ENCODE peak calls at places on chromosomes 6 and 20, in eight cellular contexts. Q is nucleus accumbens; U is stimulated activated naive B cell treated with anti-CD40 and anti-IgM and Interleukin-4, amounts not matched to agents 10 μg/mL and 1 μg/mL and 100 μg/mL, for 72 hours; W is GM20000; M is ureter; H is EL; K is globus pallidus; I is skeletal muscle cell. L is an unnamed sample.

GRCh38 chr20:63957690-63958441 is 1.6 kb upstream of the UCKL1 start:
- DNase-seq in Q (no peak), U (no peak), W (no peak), M (no peak), H (peak; percentile 38), K (no peak), I (no peak), L (peak; percentile 60)

GRCh38 chr20:25859649-25860530 is 163.2 kb upstream of the ZNF337 start:
- DNase-seq in Q (peak; percentile 88), U (peak; percentile 58), W (no peak), M (peak; percentile 72), H (peak; percentile 74), K (peak; percentile 79), I (no peak), L (peak; percentile 67)

GRCh38 chr6:50850223-50850751 is 31.6 kb downstream of the TFAP2B start:
- DNase-seq in Q (no peak), U (no peak), W (no peak), M (peak; percentile 49), H (no peak), K (no peak), I (no peak), L (no peak)

GRCh38 chr6:157672726-157673412 is 150.2 kb upstream of the SNX9 start:
- DNase-seq in Q (no peak), U (no peak), W (no peak), M (no peak), H (no peak), K (no peak), I (no peak), L (no peak)

GRCh38 chr20:32536861-32537656 is 48.1 kb downstream of the NOL4L start:
- DNase-seq in Q (no peak), U (no peak), W (peak; percentile 52), M (peak; percentile 85), H (no peak), K (no peak), I (no peak), L (peak; percentile 39)

GRCh38 chr6:22877946-22878705 is 308.8 kb downstream of the HDGFL1 start:
- DNase-seq in Q (no peak), U (no peak), W (no peak), M (no peak), H (peak; percentile 80), K (no peak), I (no peak), L (no peak)

GRCh38 chr6:161349886-161350285 is 76.0 kb upstream of the AGPAT4 start:
- DNase-seq in Q (no peak), U (no peak), W (no peak), M (no peak), H (no peak), K (no peak), I (no peak), L (no peak)

GRCh38 chr6:129748212-129748900 is 38.4 kb upstream of the ARHGAP18 start:
- DNase-seq in Q (no peak), U (peak; percentile 46), W (peak; percentile 61), M (peak; percentile 46), H (peak; percentile 62), K (no peak), I (peak; percentile 50), L (peak; percentile 44)

GRCh38 chr6:144585217-144585814 is 300.2 kb downstream of the UTRN start:
- DNase-seq in Q (no peak), U (no peak), W (no peak), M (no peak), H (peak; percentile 48), K (peak; percentile 47), I (no peak), L (no peak)

GRCh38 chr6:64520050-64520449 is 884.4 kb downstream of the PHF3 start:
- DNase-seq in Q (no peak), U (no peak), W (peak; percentile 10), M (no peak), H (peak; percentile 7), K (no peak), I (peak; percentile 89), L (no peak)

GRCh38 chr6:145009691-145010090 is 724.6 kb downstream of the UTRN start:
- DNase-seq in Q (no peak), U (no peak), W (no peak), M (no peak), H (no peak), K (no peak), I (peak; percentile 28), L (no peak)

GRCh38 chr6:40336296-40336695 is 250.9 kb downstream of the LRFN2 start:
- DNase-seq in Q (no peak), U (no peak), W (no peak), M (no peak), H (no peak), K (no peak), I (no peak), L (no peak)

GRCh38 chr6:149867876-149868640 is 3.9 kb upstream of the LRP11 start:
- DNase-seq in Q (no peak), U (no peak), W (no peak), M (no peak), H (peak; percentile 46), K (no peak), I (no peak), L (no peak)

GRCh38 chr6:108564178-108564577 is 3.5 kb downstream of the FOXO3 start:
- DNase-seq in Q (no peak), U (peak; percentile 34), W (no peak), M (no peak), H (peak; percentile 97), K (no peak), I (peak; percentile 92), L (no peak)

GRCh38 chr20:45892049-45892816 is 1.1 kb downstream of the CTSA start:
- DNase-seq in Q (peak; percentile 7), U (no peak), W (no peak), M (no peak), H (peak; percentile 55), K (no peak), I (no peak), L (no peak)

GRCh38 chr20:43925215-43925614 is 10.6 kb downstream of the TOX2 start:
- DNase-seq in Q (no peak), U (no peak), W (peak; percentile 43), M (no peak), H (peak; percentile 16), K (no peak), I (no peak), L (peak; percentile 76)

GRCh38 chr20:11979306-11980128 is 61.8 kb downstream of the BTBD3 start:
- DNase-seq in Q (no peak), U (no peak), W (peak; percentile 33), M (no peak), H (no peak), K (no peak), I (no peak), L (no peak)

GRCh38 chr6:139369568-139370046 is 4.8 kb downstream of the CITED2 start:
- DNase-seq in Q (no peak), U (no peak), W (peak; percentile 49), M (no peak), H (peak; percentile 85), K (no peak), I (no peak), L (no peak)

GRCh38 chr20:635609-636338 is 17.2 kb downstream of the SRXN1 start:
- DNase-seq in Q (peak; percentile 16), U (no peak), W (no peak), M (no peak), H (no peak), K (no peak), I (no peak), L (no peak)

GRCh38 chr6:64477311-64477850 is 841.8 kb downstream of the PHF3 start:
- DNase-seq in Q (no peak), U (no peak), W (no peak), M (no peak), H (no peak), K (no peak), I (no peak), L (no peak)

GRCh38 chr6:41723178-41723935 is 12.1 kb downstream of the TFEB start:
- DNase-seq in Q (peak; percentile 26), U (peak; percentile 88), W (peak; percentile 83), M (peak; percentile 88), H (peak; percentile 93), K (peak; percentile 66), I (peak; percentile 73), L (no peak)

GRCh38 chr6:38476141-38476540 is 163.6 kb downstream of the BTBD9 start:
- DNase-seq in Q (no peak), U (no peak), W (no peak), M (no peak), H (no peak), K (no peak), I (no peak), L (no peak)

GRCh38 chr6:3281669-3282460 is 23.1 kb downstream of the PSMG4 start:
- DNase-seq in Q (no peak), U (no peak), W (no peak), M (no peak), H (peak; percentile 78), K (no peak), I (peak; percentile 94), L (no peak)

GRCh38 chr20:48599106-48599747 is 228.6 kb downstream of the PREX1 start:
- DNase-seq in Q (no peak), U (no peak), W (no peak), M (no peak), H (no peak), K (no peak), I (no peak), L (no peak)

GRCh38 chr6:28922841-28923317 is 906 bp downstream of the TRIM27 start:
- DNase-seq in Q (no peak), U (peak; percentile 46), W (peak; percentile 66), M (peak; percentile 59), H (peak; percentile 53), K (peak; percentile 24), I (no peak), L (peak; percentile 3)

L was measured in activated CD4-positive, alpha-beta T cell treated with anti-CD3 and anti-CD28 coated beads, Interleukin-2, amount 50 U/mL, for 4 hours.